ENCODE peak calls at places on chromosomes 6 and 20, in five cellular contexts. T is breast epithelium, X is tibial artery, R is neural progenitor cell, U is GM23338. Y is an unnamed sample.

GRCh38 chr6:170137176-170137891 is 153.5 kb downstream of the DLL1 start:
- DNase-seq in T (peak; percentile 51), X (peak; percentile 60), R (no peak), U (no peak), Y (no peak)

GRCh38 chr6:65633516-65633915 is 73.5 kb downstream of the EYS start:
- DNase-seq in T (no peak), X (no peak), R (no peak), U (no peak), Y (no peak)

GRCh38 chr6:42969934-42970333 is 9.0 kb downstream of the PEX6 start:
- DNase-seq in T (no peak), X (no peak), R (no peak), U (no peak), Y (no peak)

GRCh38 chr6:169843110-169843509 is 91.7 kb downstream of the ERMARD start:
- DNase-seq in T (peak; percentile 19), X (no peak), R (no peak), U (no peak), Y (peak; percentile 48)

GRCh38 chr6:125314019-125314581 is 12.3 kb upstream of the HDDC2 start:
- DNase-seq in T (peak; percentile 59), X (peak; percentile 84), R (peak; percentile 78), U (peak; percentile 88), Y (no peak)

GRCh38 chr20:21202284-21202683 is 76.4 kb downstream of the KIZ start:
- DNase-seq in T (no peak), X (no peak), R (no peak), U (no peak), Y (no peak)

GRCh38 chr6:22614541-22614940 is 45.2 kb downstream of the HDGFL1 start:
- DNase-seq in T (no peak), X (no peak), R (no peak), U (no peak), Y (no peak)

GRCh38 chr6:3986241-3986640 is 92.7 kb downstream of the FAM217A start:
- DNase-seq in T (no peak), X (no peak), R (no peak), U (no peak), Y (no peak)

GRCh38 chr20:9374480-9374879 is 139.9 kb upstream of the LAMP5 start:
- DNase-seq in T (no peak), X (no peak), R (no peak), U (no peak), Y (no peak)

GRCh38 chr20:38132156-38132909 is 32.7 kb downstream of the TGM2 start:
- DNase-seq in T (no peak), X (peak; percentile 64), R (no peak), U (no peak), Y (peak; percentile 50)

GRCh38 chr6:63814459-63814858 is 178.9 kb downstream of the PHF3 start:
- DNase-seq in T (no peak), X (no peak), R (no peak), U (no peak), Y (no peak)

GRCh38 chr20:5636127-5636520 is 114.1 kb upstream of the SHLD1 start:
- DNase-seq in T (no peak), X (no peak), R (no peak), U (no peak), Y (no peak)

GRCh38 chr6:83127258-83127657 is 59.8 kb downstream of the DOP1A start:
- DNase-seq in T (no peak), X (no peak), R (no peak), U (no peak), Y (no peak)

GRCh38 chr6:79425589-79426311 is 111.5 kb downstream of the LCA5 start:
- DNase-seq in T (no peak), X (no peak), R (no peak), U (no peak), Y (no peak)

GRCh38 chr6:52328303-52328662 is 33.7 kb upstream of the PAQR8 start:
- DNase-seq in T (no peak), X (no peak), R (no peak), U (no peak), Y (no peak)

GRCh38 chr6:158969148-158969547 is 30.9 kb downstream of the RSPH3 start:
- DNase-seq in T (no peak), X (no peak), R (no peak), U (no peak), Y (no peak)

GRCh38 chr6:41730531-41731436 is 4.6 kb downstream of the TFEB start:
- DNase-seq in T (no peak), X (no peak), R (no peak), U (no peak), Y (peak; percentile 71)

GRCh38 chr6:149725785-149726184 is 7.9 kb upstream of the LATS1 start:
- DNase-seq in T (no peak), X (no peak), R (no peak), U (no peak), Y (no peak)

GRCh38 chr20:57393321-57394086 is 2.3 kb downstream of the RBM38 start:
- DNase-seq in T (no peak), X (no peak), R (no peak), U (no peak), Y (peak; percentile 72)

DNA sequence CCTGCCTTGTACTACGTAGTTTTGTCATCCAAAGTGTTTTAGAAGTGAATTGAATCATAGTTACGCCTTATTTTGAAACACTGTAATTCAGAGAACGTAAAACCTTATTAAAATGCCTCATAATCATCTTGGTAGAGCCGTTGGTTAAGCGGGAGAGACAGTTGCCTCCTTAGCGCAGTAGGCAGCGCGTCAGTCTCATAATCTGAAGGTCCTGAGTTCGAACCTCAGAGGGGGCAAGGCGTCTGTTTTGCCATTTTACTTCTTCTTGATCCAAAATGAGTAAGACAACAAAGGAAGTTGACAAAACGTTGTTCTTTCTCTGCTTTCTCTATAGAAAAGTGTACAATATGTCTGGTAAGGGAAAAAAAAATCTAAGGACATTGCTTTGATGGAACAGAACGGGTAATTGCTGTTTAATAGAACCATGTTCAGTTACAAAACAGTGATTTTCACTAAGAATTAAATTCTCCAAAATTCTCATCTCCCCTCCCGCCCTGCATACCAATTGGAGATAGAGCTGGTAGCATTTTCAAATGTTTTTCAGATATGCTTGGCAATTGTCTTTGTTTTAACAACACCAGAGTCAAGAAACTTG is 20.7 kb upstream of the TRIM27 start:
- DNase-seq in T (no peak), X (no peak), R (peak; percentile 79), U (peak; percentile 80), Y (no peak)
- H3K27ac ChIP-seq in T (peak overlapping the region; percentile 83), X (peak overlapping the region; percentile 80), R (no peak overlapping the region), U (no peak overlapping the region), Y (peak overlapping the region; percentile 61)

GRCh38 chr20:62583424-62583920 is 58.8 kb upstream of the SLCO4A1 start:
- DNase-seq in T (no peak), X (no peak), R (peak; percentile 31), U (peak; percentile 52), Y (no peak)
- H3K27me3 ChIP-seq in T (peaks cover 2% of the 10 kb centered on the region), X (no peaks in the 10 kb centered on the region), R (peaks cover 5% of the 10 kb centered on the region), U (no peaks in the 10 kb centered on the region), Y (peaks cover 92% of the 10 kb centered on the region)

GRCh38 chr6:9089724-9090123 is 654.4 kb upstream of the SLC35B3 start:
- DNase-seq in T (no peak), X (no peak), R (no peak), U (no peak), Y (no peak)

GRCh38 chr6:9083108-9083507 is 647.8 kb upstream of the SLC35B3 start:
- DNase-seq in T (no peak), X (no peak), R (no peak), U (no peak), Y (no peak)

GRCh38 chr6:9086331-9086730 is 651.0 kb upstream of the SLC35B3 start:
- DNase-seq in T (no peak), X (no peak), R (no peak), U (no peak), Y (no peak)

DNA sequence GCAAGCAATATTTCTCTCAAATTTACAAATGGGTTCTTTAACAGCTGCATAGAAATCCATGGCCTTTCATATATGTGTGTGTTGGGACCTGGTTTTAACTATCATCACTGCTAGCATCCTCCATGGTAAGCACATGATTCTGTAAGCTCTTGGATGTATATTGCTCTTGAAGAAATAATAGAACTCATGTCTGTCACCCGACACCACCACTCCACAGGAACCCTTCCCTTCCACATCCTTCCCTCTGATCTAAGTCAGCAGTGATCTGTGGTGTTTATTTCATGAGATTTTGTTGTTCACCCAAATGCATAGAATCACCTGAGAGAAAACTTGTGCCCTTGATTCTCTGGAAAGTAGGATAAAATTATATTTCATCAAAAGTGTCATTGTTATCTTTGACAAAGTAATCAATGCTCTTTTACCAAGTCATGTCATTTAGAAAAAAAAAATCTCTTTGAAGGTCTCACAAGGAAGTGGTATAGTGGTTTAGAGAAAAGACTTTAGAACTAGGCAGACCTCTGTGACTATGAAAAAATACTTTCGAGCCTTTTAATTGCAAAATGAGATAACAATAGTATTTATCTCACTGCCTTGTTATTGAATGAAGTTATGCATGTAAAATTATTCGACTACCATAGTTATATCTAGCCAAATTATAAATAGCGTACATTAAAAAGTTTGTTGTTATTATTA is 649.9 kb upstream of the SLC35B3 start:
- DNase-seq in T (no peak), X (no peak), R (no peak), U (peak; percentile 27), Y (no peak)
- H3K27ac ChIP-seq in T (no peak overlapping the region), X (no peak overlapping the region), R (peak overlapping the region; percentile 17), U (no peak overlapping the region), Y (no peak overlapping the region)

GRCh38 chr20:13681248-13682125 is 42.8 kb upstream of the TASP1 start:
- DNase-seq in T (no peak), X (no peak), R (no peak), U (no peak), Y (no peak)
- H3K27me3 ChIP-seq in T (no peaks in the 10 kb centered on the region), X (no peaks in the 10 kb centered on the region), R (no peaks in the 10 kb centered on the region), U (no peaks in the 10 kb centered on the region), Y (no peaks in the 10 kb centered on the region)

DNA sequence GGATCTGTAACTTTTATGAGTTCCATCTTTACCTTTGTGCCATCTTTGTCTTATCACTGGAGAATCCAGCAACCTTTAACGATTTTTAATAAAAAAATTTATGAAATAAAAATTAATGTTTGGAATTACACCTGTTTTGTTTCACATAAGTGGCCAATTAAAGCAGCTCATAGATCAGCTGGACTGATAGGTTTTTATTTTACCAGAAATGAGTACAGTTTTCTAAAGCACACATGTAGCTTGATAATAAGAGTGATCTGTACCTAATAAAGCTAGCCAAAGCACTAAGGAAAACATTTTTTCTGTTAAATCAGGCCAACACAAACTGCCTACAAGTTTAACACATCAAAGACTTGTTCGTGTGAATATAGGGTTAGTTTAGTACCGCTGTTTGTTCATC is 500.1 kb downstream of the CDKAL1 start:
- DNase-seq in T (no peak), X (no peak), R (no peak), U (no peak), Y (no peak)
- H3K27ac ChIP-seq in T (peak overlapping the region; percentile 75), X (peak overlapping the region; percentile 39), R (no peak overlapping the region), U (no peak overlapping the region), Y (no peak overlapping the region)

DNA sequence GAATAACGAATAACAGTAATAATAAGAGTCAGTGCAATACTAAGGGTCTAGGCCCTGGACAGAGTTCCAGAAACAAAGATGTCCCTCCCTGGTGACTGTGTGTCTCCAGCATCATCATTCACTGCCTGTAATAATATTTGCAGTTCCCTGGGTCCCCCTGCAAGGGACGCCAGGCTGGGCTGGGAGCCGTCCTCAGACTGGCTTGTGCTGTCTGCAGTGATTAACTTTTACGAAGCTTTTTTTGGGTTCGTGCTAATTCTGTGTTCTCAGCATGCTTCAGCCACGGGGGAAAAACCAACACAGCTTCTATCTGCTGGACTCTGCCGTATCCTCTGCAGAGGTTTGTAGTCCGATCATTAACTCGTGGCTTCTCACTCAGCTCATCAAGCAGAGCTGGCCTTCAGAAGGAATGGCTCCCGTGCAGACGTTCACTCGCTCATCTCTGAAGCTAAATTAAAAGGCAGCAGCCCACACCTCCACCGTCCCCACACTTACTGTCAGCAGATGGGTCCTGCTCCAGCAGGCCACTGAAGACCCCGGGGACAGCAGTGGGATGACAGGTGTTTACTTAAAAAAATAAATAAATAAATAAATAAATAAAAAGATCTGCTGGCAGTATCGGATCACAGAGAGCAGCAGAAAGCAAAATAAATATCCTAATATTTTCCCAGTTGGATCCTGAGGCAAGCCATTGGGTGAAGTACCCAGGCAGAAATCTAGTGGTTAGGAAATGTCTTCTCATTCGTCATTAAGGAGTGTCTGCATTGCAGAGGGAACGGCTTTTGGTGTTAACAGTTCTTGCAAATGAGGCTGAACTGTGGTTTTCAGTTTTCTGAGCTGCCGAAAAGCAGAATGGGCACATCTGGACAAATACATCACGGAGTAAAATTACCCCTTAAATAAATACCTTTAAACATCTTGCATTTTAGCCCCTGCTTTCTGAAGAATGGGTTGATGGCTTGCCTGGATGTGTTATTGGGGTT is 82.0 kb upstream of the MPC1 start:
- DNase-seq in T (no peak), X (peak; percentile 29), R (no peak), U (no peak), Y (no peak)
- H3K27me3 ChIP-seq in T (no peaks in the 10 kb centered on the region), X (no peaks in the 10 kb centered on the region), R (no peaks in the 10 kb centered on the region), U (no peaks in the 10 kb centered on the region), Y (no peaks in the 10 kb centered on the region)